ENCODE peak calls at places on chromosomes 16 and 17, in four cellular contexts. U, P, O and C are unnamed samples.

GRCh38 chr16:19997734-19998133 is 76.0 kb downstream of the GPR139 start:
- DNase-seq in P (no peak), U (no peak), O (no peak), C (no peak)

GRCh38 chr17:37557482-37557881 is 51.7 kb downstream of the SYNRG start:
- DNase-seq in P (no peak), O (no peak), U (no peak), C (no peak)

GRCh38 chr16:19766988-19767387 is 48.9 kb downstream of the IQCK start:
- DNase-seq in P (no peak), O (no peak), U (no peak), C (no peak)

GRCh38 chr16:67463691-67464090 is 17.3 kb downstream of the ATP6V0D1 start:
- DNase-seq in U (no peak), O (no peak), P (no peak), C (no peak)

GRCh38 chr17:20206591-20206990 is 197.4 kb downstream of the SPECC1 start:
- DNase-seq in O (peak; percentile 37), P (no peak), U (no peak), C (no peak)

GRCh38 chr17:77318491-77319210 is 177.9 kb downstream of the SEC14L1 start:
- DNase-seq in O (peak; percentile 49), P (peak; percentile 58), U (peak; percentile 79), C (no peak)

GRCh38 chr16:55809851-55810250 is 23.0 kb downstream of the CES1 start:
- DNase-seq in O (no peak), U (no peak), P (no peak), C (no peak)

GRCh38 chr17:4426499-4427208 is 7.1 kb upstream of the SPNS3 start:
- DNase-seq in O (no peak), P (no peak), U (no peak), C (no peak)

GRCh38 chr16:57277586-57277985 is 6.9 kb downstream of the PLLP start:
- DNase-seq in O (no peak), U (peak; percentile 34), P (no peak), C (no peak)

GRCh38 chr17:37024181-37024637 is 75.5 kb downstream of the AATF start:
- DNase-seq in P (no peak), O (no peak), U (no peak), C (no peak)

GRCh38 chr17:15398736-15399331 is 57.4 kb upstream of the TEKT3 start:
- DNase-seq in P (no peak), O (peak; percentile 79), U (no peak), C (no peak)

GRCh38 chr17:66268247-66268927 is 34.0 kb upstream of the PRKCA start:
- DNase-seq in U (no peak), O (no peak), P (no peak), C (no peak)

GRCh38 chr16:73172621-73173312 is 124.8 kb upstream of the ZFHX3 start:
- DNase-seq in O (peak; percentile 58), U (peak; percentile 89), P (peak; percentile 87), C (no peak)

GRCh38 chr16:57530104-57530522 is 6.3 kb downstream of the CCDC102A start:
- DNase-seq in O (peak; percentile 23), U (peak; percentile 86), P (peak; percentile 55), C (peak; percentile 35)

GRCh38 chr17:63356275-63356905 is 89.7 kb downstream of the CYB561 start:
- DNase-seq in U (no peak), P (no peak), O (peak; percentile 85), C (no peak)

GRCh38 chr16:88746511-88746910 is 38.5 kb downstream of the PIEZO1 start:
- DNase-seq in U (peak; percentile 95), O (peak; percentile 38), P (peak; percentile 89), C (no peak)

GRCh38 chr17:63543822-63544420 is 6.4 kb upstream of the DCAF7 start:
- DNase-seq in U (no peak), P (peak; percentile 15), O (peak; percentile 6), C (no peak)

GRCh38 chr16:10988164-10988803 is 43.9 kb downstream of the CLEC16A start:
- DNase-seq in O (no peak), U (no peak), P (no peak), C (no peak)

GRCh38 chr16:51531271-51531670 is 380.2 kb upstream of the SALL1 start:
- DNase-seq in P (no peak), O (no peak), U (no peak), C (no peak)

GRCh38 chr16:851871-852270 is 51.3 kb upstream of the GNG13 start:
- DNase-seq in U (no peak), O (no peak), P (no peak), C (no peak)

GRCh38 chr16:854808-855410 is 54.4 kb upstream of the GNG13 start:
- DNase-seq in O (no peak), P (no peak), U (no peak), C (no peak)

GRCh38 chr16:852451-853185 is 52.1 kb upstream of the GNG13 start:
- DNase-seq in O (no peak), U (no peak), P (no peak), C (no peak)

GRCh38 chr16:853981-854807 is 53.7 kb upstream of the GNG13 start:
- DNase-seq in U (no peak), O (no peak), P (no peak), C (no peak)

GRCh38 chr16:853306-853705 is 52.8 kb upstream of the GNG13 start:
- DNase-seq in P (no peak), U (no peak), O (no peak), C (no peak)
- H3K9me3 ChIP-seq in P (no peaks in the 10 kb centered on the region), U (no peaks in the 10 kb centered on the region), O (no peaks in the 10 kb centered on the region), C (no peaks in the 10 kb centered on the region)

GRCh38 chr16:59645194-59645593 is 911.1 kb upstream of the GOT2 start:
- DNase-seq in U (no peak), P (no peak), O (no peak), C (no peak)
- H3K9me3 ChIP-seq in U (no peaks in the 10 kb centered on the region), P (no peaks in the 10 kb centered on the region), O (no peaks in the 10 kb centered on the region), C (no peaks in the 10 kb centered on the region)

DNA sequence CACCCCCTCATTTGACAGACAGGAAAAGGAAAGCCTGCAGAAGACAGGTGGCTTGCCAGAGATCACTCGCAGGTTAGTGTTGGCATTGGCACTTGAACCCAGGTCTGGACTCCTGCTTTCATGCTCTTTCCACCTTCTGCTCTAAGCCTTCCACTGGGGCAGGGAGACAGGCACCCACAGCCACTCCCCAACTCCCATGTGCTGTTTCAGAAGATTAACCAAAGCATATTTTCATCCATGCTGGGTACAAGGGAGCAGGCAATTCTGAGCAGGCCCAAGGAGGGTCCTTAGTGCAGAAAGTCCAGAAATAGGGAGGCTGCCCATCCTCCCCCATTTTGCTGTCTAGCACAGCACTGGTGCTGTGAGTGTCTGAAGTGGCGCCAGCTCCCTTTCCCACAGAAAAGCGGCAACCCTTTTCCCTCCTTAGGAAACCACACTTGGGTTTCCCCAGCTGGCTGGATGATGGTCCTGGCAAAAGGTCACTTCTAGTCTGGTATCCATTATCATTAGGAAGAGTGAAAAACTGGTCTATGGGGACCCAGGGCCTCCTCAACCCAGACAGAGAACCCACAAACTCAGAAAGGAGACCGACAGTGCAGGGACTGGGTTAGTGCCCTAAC is 2.0 kb upstream of the CAVIN1 start:
- DNase-seq in O (no peak), U (peak; percentile 44), P (no peak), C (no peak)
- H3K9me3 ChIP-seq in O (no peaks in the 10 kb centered on the region), U (no peaks in the 10 kb centered on the region), P (no peaks in the 10 kb centered on the region), C (no peaks in the 10 kb centered on the region)

GRCh38 chr17:50090071-50090470 is 5.1 kb upstream of the PDK2 start:
- DNase-seq in P (no peak), U (no peak), O (no peak), C (no peak)
- H3K9me3 ChIP-seq in P (no peaks in the 10 kb centered on the region), U (no peaks in the 10 kb centered on the region), O (no peaks in the 10 kb centered on the region), C (no peaks in the 10 kb centered on the region)

GRCh38 chr17:79747508-79748295 is 17.0 kb downstream of the ENPP7 start:
- DNase-seq in U (no peak), O (no peak), P (no peak), C (no peak)
- H3K9me3 ChIP-seq in U (no peaks in the 10 kb centered on the region), O (no peaks in the 10 kb centered on the region), P (no peaks in the 10 kb centered on the region), C (no peaks in the 10 kb centered on the region)

DNA sequence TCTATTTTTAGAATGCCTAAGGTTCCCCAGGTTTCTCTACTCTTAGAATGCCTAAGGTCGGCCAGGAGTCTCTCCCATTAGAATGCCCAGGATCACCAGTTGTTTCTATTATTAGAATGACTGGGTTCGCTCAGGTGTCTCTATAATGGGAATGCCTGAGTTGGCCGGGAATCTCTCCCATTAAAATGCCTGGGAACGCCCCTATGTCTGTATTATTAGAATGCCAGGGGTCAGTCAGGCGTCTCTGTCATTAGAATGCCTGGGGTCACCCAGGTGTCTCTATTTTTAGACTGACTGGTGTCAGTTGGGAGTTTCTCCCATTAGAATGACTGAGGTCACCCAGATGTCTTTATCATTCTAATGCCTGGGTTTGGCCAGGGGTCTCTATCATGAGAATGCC is 2252.5 kb downstream of the TP53TG3F start:
- DNase-seq in U (no peak), O (no peak), P (no peak), C (no peak)
- H3K9me3 ChIP-seq in U (peaks cover 8% of the 10 kb centered on the region), O (no peaks in the 10 kb centered on the region), P (no peaks in the 10 kb centered on the region), C (no peaks in the 10 kb centered on the region)

GRCh38 chr17:22270381-22270780 is 578.1 kb downstream of the KCNJ18 start:
- DNase-seq in U (no peak), P (no peak), O (no peak), C (no peak)

GRCh38 chr17:22277595-22277994 is 585.3 kb downstream of the KCNJ18 start:
- DNase-seq in P (no peak), O (no peak), U (no peak), C (no peak)

GRCh38 chr17:22272363-22273146 is 580.2 kb downstream of the KCNJ18 start:
- DNase-seq in U (no peak), P (no peak), O (no peak), C (no peak)

GRCh38 chr17:22268912-22269220 is 576.5 kb downstream of the KCNJ18 start:
- DNase-seq in U (no peak), O (no peak), P (no peak), C (no peak)

DNA sequence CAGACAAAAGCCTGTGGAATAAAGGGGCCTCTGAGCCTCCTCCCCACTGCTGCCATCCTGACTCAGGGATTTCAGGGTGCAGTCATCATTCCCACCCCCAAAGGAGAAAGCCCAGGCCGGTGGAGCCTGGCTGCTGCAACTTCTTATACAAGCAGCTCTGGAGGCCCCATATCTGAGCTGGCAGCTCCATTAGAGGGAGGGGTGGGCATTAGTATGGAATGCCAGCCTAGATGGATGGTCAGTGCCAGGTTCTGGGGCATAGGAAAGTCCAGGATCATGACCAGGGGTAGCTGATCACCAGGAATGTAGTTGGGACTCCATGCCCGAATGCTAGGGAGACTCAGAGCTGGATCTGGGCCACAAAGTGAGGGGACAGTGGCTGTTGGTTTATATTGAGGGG is 581.0 kb downstream of the KCNJ18 start:
- DNase-seq in O (no peak), P (peak; percentile 11), U (no peak), C (no peak)
- H3K9me3 ChIP-seq in O (no peaks in the 10 kb centered on the region), P (no peaks in the 10 kb centered on the region), U (no peaks in the 10 kb centered on the region), C (no peaks in the 10 kb centered on the region)